ENCODE peak calls at places on chromosomes 4 and X, in six cellular contexts. One of them, this sample, is unnamed.

GRCh38 chrX:108366644-108367406 is 71.4 kb downstream of the COL4A6 start:
- DNase-seq in WTC11: no peak
- DNase-seq in lung: no peak
- DNase-seq in stimulated activated CD8-positive, alpha-beta memory T cell treated with anti-CD3 and anti-CD28 coated beads, Interleukin-4, amount 100 ng/mL, for 24 hours: no peak
- DNase-seq in head of caudate nucleus: no peak
- DNase-seq in heart left ventricle: no peak
- DNase-seq in this sample: no peak

GRCh38 chr4:3294401-3295241 is 1.8 kb downstream of the RGS12 start:
- DNase-seq in lung: no peak
- DNase-seq in stimulated activated CD8-positive, alpha-beta memory T cell treated with anti-CD3 and anti-CD28 coated beads, Interleukin-4, amount 100 ng/mL, for 24 hours: no peak
- DNase-seq in head of caudate nucleus: no peak
- DNase-seq in heart left ventricle: no peak
- DNase-seq in WTC11: no peak
- DNase-seq in this sample: no peak

GRCh38 chr4:164550989-164551712 is 202.8 kb upstream of the SMIM31 start:
- DNase-seq in WTC11: no peak
- DNase-seq in stimulated activated CD8-positive, alpha-beta memory T cell treated with anti-CD3 and anti-CD28 coated beads, Interleukin-4, amount 100 ng/mL, for 24 hours: no peak
- DNase-seq in heart left ventricle: no peak
- DNase-seq in head of caudate nucleus: no peak
- DNase-seq in lung: no peak
- DNase-seq in this sample: no peak

GRCh38 chr4:125187621-125188176 is 127.1 kb upstream of the FAT4 start:
- DNase-seq in heart left ventricle: peak; percentile 36
- DNase-seq in WTC11: no peak
- DNase-seq in stimulated activated CD8-positive, alpha-beta memory T cell treated with anti-CD3 and anti-CD28 coated beads, Interleukin-4, amount 100 ng/mL, for 24 hours: no peak
- DNase-seq in head of caudate nucleus: no peak
- DNase-seq in lung: no peak
- DNase-seq in this sample: no peak

GRCh38 chr4:41212221-41213203 is 1.8 kb downstream of the APBB2 start:
- DNase-seq in head of caudate nucleus: peak; percentile 82
- DNase-seq in stimulated activated CD8-positive, alpha-beta memory T cell treated with anti-CD3 and anti-CD28 coated beads, Interleukin-4, amount 100 ng/mL, for 24 hours: no peak
- DNase-seq in heart left ventricle: no peak
- DNase-seq in WTC11: peak; percentile 30
- DNase-seq in lung: peak; percentile 65
- DNase-seq in this sample: peak; percentile 37

GRCh38 chr4:181569553-181569952 is 673.6 kb upstream of the TENM3 start:
- DNase-seq in WTC11: no peak
- DNase-seq in head of caudate nucleus: no peak
- DNase-seq in stimulated activated CD8-positive, alpha-beta memory T cell treated with anti-CD3 and anti-CD28 coated beads, Interleukin-4, amount 100 ng/mL, for 24 hours: no peak
- DNase-seq in heart left ventricle: no peak
- DNase-seq in lung: no peak
- DNase-seq in this sample: no peak

GRCh38 chrX:154380153-154380552 is 1.1 kb downstream of the EMD start:
- DNase-seq in stimulated activated CD8-positive, alpha-beta memory T cell treated with anti-CD3 and anti-CD28 coated beads, Interleukin-4, amount 100 ng/mL, for 24 hours: no peak
- DNase-seq in lung: no peak
- DNase-seq in head of caudate nucleus: no peak
- DNase-seq in WTC11: no peak
- DNase-seq in heart left ventricle: no peak
- DNase-seq in this sample: no peak

GRCh38 chr4:93337196-93337595 is 491.4 kb upstream of the ATOH1 start:
- DNase-seq in stimulated activated CD8-positive, alpha-beta memory T cell treated with anti-CD3 and anti-CD28 coated beads, Interleukin-4, amount 100 ng/mL, for 24 hours: no peak
- DNase-seq in head of caudate nucleus: no peak
- DNase-seq in WTC11: no peak
- DNase-seq in heart left ventricle: no peak
- DNase-seq in lung: no peak
- DNase-seq in this sample: no peak

GRCh38 chrX:105190252-105190853 is 30.1 kb downstream of the TEX13A start:
- DNase-seq in head of caudate nucleus: peak; percentile 37
- DNase-seq in WTC11: peak; percentile 14
- DNase-seq in lung: no peak
- DNase-seq in heart left ventricle: no peak
- DNase-seq in stimulated activated CD8-positive, alpha-beta memory T cell treated with anti-CD3 and anti-CD28 coated beads, Interleukin-4, amount 100 ng/mL, for 24 hours: no peak
- DNase-seq in this sample: no peak

GRCh38 chr4:128191115-128191897 is 96.3 kb downstream of the PGRMC2 start:
- DNase-seq in head of caudate nucleus: peak; percentile 88
- DNase-seq in lung: peak; percentile 68
- DNase-seq in WTC11: peak; percentile 67
- DNase-seq in stimulated activated CD8-positive, alpha-beta memory T cell treated with anti-CD3 and anti-CD28 coated beads, Interleukin-4, amount 100 ng/mL, for 24 hours: peak; percentile 42
- DNase-seq in heart left ventricle: peak; percentile 43
- DNase-seq in this sample: peak; percentile 1

GRCh38 chrX:39144965-39145364 is 343.7 kb downstream of the MID1IP1 start:
- DNase-seq in WTC11: no peak
- DNase-seq in head of caudate nucleus: no peak
- DNase-seq in lung: no peak
- DNase-seq in stimulated activated CD8-positive, alpha-beta memory T cell treated with anti-CD3 and anti-CD28 coated beads, Interleukin-4, amount 100 ng/mL, for 24 hours: no peak
- DNase-seq in heart left ventricle: no peak
- DNase-seq in this sample: no peak

GRCh38 chr4:113080050-113080449 is 30.6 kb downstream of the ANK2 start:
- DNase-seq in heart left ventricle: no peak
- DNase-seq in WTC11: no peak
- DNase-seq in head of caudate nucleus: peak; percentile 63
- DNase-seq in stimulated activated CD8-positive, alpha-beta memory T cell treated with anti-CD3 and anti-CD28 coated beads, Interleukin-4, amount 100 ng/mL, for 24 hours: no peak
- DNase-seq in lung: no peak
- DNase-seq in this sample: no peak

GRCh38 chrX:54357414-54358377 is at the start of gene WNK3:
- DNase-seq in lung: peak; percentile 51
- DNase-seq in WTC11: peak; percentile 88
- DNase-seq in stimulated activated CD8-positive, alpha-beta memory T cell treated with anti-CD3 and anti-CD28 coated beads, Interleukin-4, amount 100 ng/mL, for 24 hours: peak; percentile 11
- DNase-seq in head of caudate nucleus: peak; percentile 91
- DNase-seq in heart left ventricle: peak; percentile 69
- DNase-seq in this sample: peak; percentile 32

GRCh38 chrX:153569475-153569874 is 29.5 kb downstream of the CCNQ start:
- DNase-seq in lung: no peak
- DNase-seq in head of caudate nucleus: no peak
- DNase-seq in heart left ventricle: no peak
- DNase-seq in stimulated activated CD8-positive, alpha-beta memory T cell treated with anti-CD3 and anti-CD28 coated beads, Interleukin-4, amount 100 ng/mL, for 24 hours: no peak
- DNase-seq in WTC11: no peak
- DNase-seq in this sample: no peak

GRCh38 chr4:133287396-133287795 is 138.3 kb downstream of the PCDH10 start:
- DNase-seq in stimulated activated CD8-positive, alpha-beta memory T cell treated with anti-CD3 and anti-CD28 coated beads, Interleukin-4, amount 100 ng/mL, for 24 hours: no peak
- DNase-seq in heart left ventricle: no peak
- DNase-seq in head of caudate nucleus: no peak
- DNase-seq in WTC11: no peak
- DNase-seq in lung: no peak
- DNase-seq in this sample: no peak

GRCh38 chrX:54208531-54208930 is 25.5 kb upstream of the FAM120C start:
- DNase-seq in lung: no peak
- DNase-seq in WTC11: no peak
- DNase-seq in stimulated activated CD8-positive, alpha-beta memory T cell treated with anti-CD3 and anti-CD28 coated beads, Interleukin-4, amount 100 ng/mL, for 24 hours: no peak
- DNase-seq in heart left ventricle: no peak
- DNase-seq in head of caudate nucleus: no peak
- DNase-seq in this sample: no peak

GRCh38 chr4:182301736-182302135 is 58.5 kb downstream of the TENM3 start:
- DNase-seq in heart left ventricle: no peak
- DNase-seq in WTC11: no peak
- DNase-seq in head of caudate nucleus: no peak
- DNase-seq in lung: no peak
- DNase-seq in stimulated activated CD8-positive, alpha-beta memory T cell treated with anti-CD3 and anti-CD28 coated beads, Interleukin-4, amount 100 ng/mL, for 24 hours: no peak
- DNase-seq in this sample: no peak

GRCh38 chr4:185853841-185854240 is 41.8 kb upstream of the SORBS2 start:
- DNase-seq in heart left ventricle: no peak
- DNase-seq in head of caudate nucleus: no peak
- DNase-seq in WTC11: no peak
- DNase-seq in lung: no peak
- DNase-seq in stimulated activated CD8-positive, alpha-beta memory T cell treated with anti-CD3 and anti-CD28 coated beads, Interleukin-4, amount 100 ng/mL, for 24 hours: no peak
- DNase-seq in this sample: no peak

GRCh38 chr4:8478371-8478770 is 37.8 kb downstream of the TRMT44 start:
- DNase-seq in WTC11: no peak
- DNase-seq in lung: no peak
- DNase-seq in head of caudate nucleus: no peak
- DNase-seq in heart left ventricle: no peak
- DNase-seq in stimulated activated CD8-positive, alpha-beta memory T cell treated with anti-CD3 and anti-CD28 coated beads, Interleukin-4, amount 100 ng/mL, for 24 hours: no peak
- DNase-seq in this sample: no peak

GRCh38 chr4:152698012-152698499 is 18.3 kb upstream of the TMEM154 start:
- DNase-seq in heart left ventricle: no peak
- DNase-seq in WTC11: no peak
- DNase-seq in stimulated activated CD8-positive, alpha-beta memory T cell treated with anti-CD3 and anti-CD28 coated beads, Interleukin-4, amount 100 ng/mL, for 24 hours: no peak
- DNase-seq in head of caudate nucleus: no peak
- DNase-seq in lung: no peak
- DNase-seq in this sample: no peak

GRCh38 chr4:17168571-17168970 is 270.1 kb upstream of the LDB2 start:
- DNase-seq in lung: no peak
- DNase-seq in WTC11: no peak
- DNase-seq in stimulated activated CD8-positive, alpha-beta memory T cell treated with anti-CD3 and anti-CD28 coated beads, Interleukin-4, amount 100 ng/mL, for 24 hours: no peak
- DNase-seq in heart left ventricle: peak; percentile 32
- DNase-seq in head of caudate nucleus: no peak
- DNase-seq in this sample: no peak